ENCODE peak calls at places on chromosome 19, in eight cellular contexts. I is left ventricle myocardium superior; N is stimulated activated CD8-positive, alpha-beta memory T cell treated with anti-CD3 and anti-CD28 coated beads, Interleukin-2, amount 100 ng/mL, for 48 hours; W is stimulated activated naive B cell treated with anti-CD40 and anti-IgM and Interleukin-4, amounts not matched to agents 10 μg/mL and 1 μg/mL and 100 μg/mL, for 72 hours; V is DMS79; S is germinal center; O is Calu3; J is aorta. G is an unnamed sample.

GRCh38 chr19:55526216-55527196 is 10.4 kb downstream of the SBK2 start:
- DNase-seq in I (peak), N (no peak), W (no peak), V (peak), S (no peak), O (peak), J (peak), G (no peak)

GRCh38 chr19:18046066-18046718 is 38.2 kb downstream of the ARRDC2 start:
- DNase-seq in I (no peak), N (no peak), W (no peak), V (no peak), S (no peak), O (peak), J (peak), G (no peak)

GRCh38 chr19:8571006-8571411 is 6.2 kb downstream of the MYO1F start:
- DNase-seq in I (peak), N (no peak), W (no peak), V (no peak), S (no peak), O (peak), J (peak), G (no peak)

GRCh38 chr19:3547301-3547731 is 8.3 kb downstream of the TEKTIP1 start:
- DNase-seq in I (no peak), N (peak), W (no peak), V (no peak), S (peak), O (no peak), J (no peak), G (no peak)

GRCh38 chr19:44539236-44539819 is 9.9 kb upstream of the CEACAM20 start:
- DNase-seq in I (no peak), N (no peak), W (no peak), V (no peak), S (no peak), O (no peak), J (no peak), G (no peak)

GRCh38 chr19:52735734-52736133 is 890 bp upstream of the ZNF611 start:
- DNase-seq in I (peak), N (no peak), W (no peak), V (no peak), S (no peak), O (peak), J (peak), G (peak)

GRCh38 chr19:6528544-6529121 is 2.2 kb upstream of the TNFSF9 start:
- DNase-seq in I (peak), N (no peak), W (peak), V (no peak), S (peak), O (no peak), J (peak), G (peak)

GRCh38 chr19:46372901-46373572 is 26.1 kb downstream of the PPP5C start:
- DNase-seq in I (no peak), N (no peak), W (no peak), V (no peak), S (no peak), O (peak), J (no peak), G (no peak)

GRCh38 chr19:29795882-29796523 is 15.8 kb upstream of the CCNE1 start:
- DNase-seq in I (no peak), N (no peak), W (no peak), V (no peak), S (no peak), O (no peak), J (peak), G (no peak)

GRCh38 chr19:27741236-27741635 is 1471.7 kb downstream of the UQCRFS1 start:
- DNase-seq in I (no peak), N (no peak), W (no peak), V (no peak), S (no peak), O (no peak), J (no peak), G (peak)

G was measured in lower leg skin.